ENCODE peak calls at places on chromosomes 11 and 22, in nine cellular contexts. K, S, X, Y, D, W, L, N and O are unnamed samples.

GRCh38 chr11:93032580-93032979 is 63.1 kb downstream of the MTNR1B start:
- DNase-seq in K (no peak), S (no peak), X (no peak), Y (no peak), D (no peak), W (no peak), L (no peak), N (no peak), O (no peak)

GRCh38 chr11:126538071-126538470 is 182.6 kb downstream of the ST3GAL4 start:
- DNase-seq in K (no peak), S (no peak), X (no peak), Y (no peak), D (no peak), W (no peak), L (no peak), N (no peak), O (peak; percentile 30)

GRCh38 chr11:108733479-108734116 is 68.7 kb downstream of the DDX10 start:
- DNase-seq in K (peak; percentile 36), S (no peak), X (peak; percentile 47), Y (no peak), D (no peak), W (no peak), L (peak; percentile 58), N (no peak), O (peak; percentile 82)

GRCh38 chr11:61080986-61081590 is 21.2 kb upstream of the CD5 start:
- DNase-seq in K (no peak), S (no peak), X (no peak), Y (no peak), D (no peak), W (no peak), L (no peak), N (no peak), O (no peak)

GRCh38 chr11:84089072-84090057 is 803.2 kb upstream of the CCDC90B start:
- DNase-seq in K (no peak), S (peak; percentile 31), X (peak; percentile 26), Y (no peak), D (no peak), W (no peak), L (peak; percentile 11), N (no peak), O (peak; percentile 72)

GRCh38 chr22:31123292-31123602 is 481 bp downstream of the INPP5J start:
- DNase-seq in K (no peak), S (no peak), X (no peak), Y (no peak), D (no peak), W (no peak), L (no peak), N (no peak), O (no peak)

GRCh38 chr11:5620606-5621521 is 3.9 kb upstream of the TRIM34 start:
- DNase-seq in K (peak; percentile 65), S (peak; percentile 11), X (peak; percentile 87), Y (no peak), D (no peak), W (no peak), L (peak; percentile 82), N (no peak), O (no peak)

GRCh38 chr11:64763804-64764611 is 4.2 kb upstream of the PYGM start:
- DNase-seq in K (no peak), S (peak; percentile 53), X (no peak), Y (peak; percentile 43), D (no peak), W (peak; percentile 85), L (no peak), N (peak; percentile 95), O (no peak)

GRCh38 chr22:48576333-48577013 is 1251.2 kb downstream of the BRD1 start:
- DNase-seq in K (no peak), S (peak; percentile 55), X (no peak), Y (peak; percentile 88), D (no peak), W (no peak), L (no peak), N (no peak), O (peak; percentile 66)

GRCh38 chr22:48574776-48575566 is 1252.7 kb downstream of the BRD1 start:
- DNase-seq in K (peak; percentile 25), S (peak; percentile 79), X (no peak), Y (peak; percentile 92), D (no peak), W (no peak), L (peak; percentile 3), N (peak; percentile 72), O (peak; percentile 87)

GRCh38 chr22:48577691-48578090 is 1250.0 kb downstream of the BRD1 start:
- DNase-seq in K (no peak), S (no peak), X (no peak), Y (no peak), D (no peak), W (no peak), L (no peak), N (no peak), O (no peak)

GRCh38 chr22:48577014-48577690 is 1250.5 kb downstream of the BRD1 start:
- DNase-seq in K (no peak), S (peak; percentile 12), X (no peak), Y (peak; percentile 40), D (no peak), W (no peak), L (no peak), N (no peak), O (peak; percentile 56)

DNA sequence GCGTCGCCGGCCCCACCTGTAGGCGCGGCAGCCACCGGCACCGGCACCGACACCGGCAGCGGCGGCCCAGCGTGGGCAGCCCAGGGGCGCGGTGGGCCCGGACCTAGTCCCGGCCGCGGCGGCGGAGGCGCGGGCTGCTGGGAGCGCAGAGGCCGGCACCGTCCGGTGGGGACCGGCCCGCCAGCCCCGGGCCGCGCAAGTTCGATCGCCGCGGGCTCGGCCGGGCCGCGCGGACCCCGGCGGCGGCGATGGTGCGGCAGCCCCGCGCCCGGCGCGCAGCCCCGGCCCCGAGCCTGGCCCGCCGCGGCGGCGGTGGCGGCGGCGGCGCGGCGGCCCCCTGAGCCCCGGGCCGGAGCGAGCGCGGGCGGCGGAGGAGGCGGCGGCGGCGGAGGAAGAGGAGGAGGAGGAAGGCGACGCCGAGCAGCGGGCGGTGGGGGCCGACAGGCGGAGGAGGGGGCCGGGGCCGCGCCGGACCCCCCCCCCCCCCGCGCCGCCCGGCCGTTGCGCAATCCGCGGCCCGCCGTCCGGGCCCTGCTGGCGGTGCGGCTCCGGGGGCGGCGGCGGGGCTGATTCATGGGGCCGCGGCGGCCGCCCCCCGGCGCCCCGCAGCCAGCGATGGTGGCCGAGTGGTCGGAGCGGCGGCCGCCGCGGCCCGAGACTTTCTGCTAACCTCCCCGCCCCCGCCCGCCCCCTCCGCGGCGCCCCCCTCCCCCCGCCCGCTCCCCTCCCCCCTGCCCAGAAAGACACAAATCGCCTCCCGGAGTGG is 1251.9 kb downstream of the BRD1 start:
- DNase-seq in K (no peak), S (no peak), X (no peak), Y (peak; percentile 65), D (no peak), W (no peak), L (no peak), N (no peak), O (no peak)
- H3K4me3 ChIP-seq in K (no peak overlapping the region), S (peak overlapping the region; percentile 22), X (no peak overlapping the region), Y (peak overlapping the region; percentile 77), D (peak overlapping the region; percentile 72), W (no peak overlapping the region), L (no peak overlapping the region), N (peak overlapping the region; percentile 42), O (peak overlapping the region; percentile 61)

DNA sequence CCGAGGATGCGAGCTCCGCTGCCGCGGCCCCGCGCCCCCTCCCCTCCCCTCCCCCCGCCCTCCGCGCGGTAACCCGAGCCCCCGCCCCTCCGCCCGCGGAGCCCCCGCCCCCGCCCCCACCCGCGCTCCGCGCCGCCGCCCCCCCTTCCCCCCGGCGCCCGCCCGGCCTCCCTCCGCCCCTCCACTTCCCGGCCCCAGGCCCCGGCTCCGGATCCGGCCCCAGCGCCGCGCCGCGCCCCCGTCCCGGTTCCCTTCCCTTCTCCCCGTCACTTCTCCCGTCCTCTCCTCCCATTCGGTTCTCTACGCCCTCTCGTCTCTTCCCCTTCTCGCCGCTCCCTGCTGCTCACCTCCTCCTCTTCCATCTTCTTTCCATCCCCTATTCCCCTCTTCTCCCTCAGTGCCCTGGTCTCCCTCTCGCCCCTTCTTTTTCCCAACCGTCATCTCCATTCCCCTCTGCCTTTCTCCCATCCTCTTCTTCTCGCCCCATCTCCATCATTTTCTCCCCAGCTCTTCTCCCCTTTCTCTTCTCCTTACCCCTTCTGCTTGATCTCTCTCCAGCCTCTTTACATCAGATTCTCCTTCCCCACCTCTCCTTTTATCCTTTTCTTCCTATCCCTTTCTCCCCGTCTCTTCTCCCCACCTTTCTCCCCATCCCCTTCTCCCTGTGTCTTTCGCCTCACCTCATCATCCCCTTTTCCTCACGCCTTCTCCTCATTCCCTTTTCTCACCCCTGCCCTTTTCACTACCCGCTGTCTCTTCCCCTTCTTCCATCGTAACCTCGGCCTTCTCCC is at the start of gene DCHS1:
- DNase-seq in K (peak; percentile 40), S (peak; percentile 66), X (no peak), Y (peak; percentile 75), D (no peak), W (no peak), L (no peak), N (no peak), O (peak; percentile 7)
- H3K4me3 ChIP-seq in K (peak within 1 kb of the TSS; percentile 46), S (peak within 1 kb of the TSS; percentile 79), X (peak within 1 kb of the TSS; percentile 22), Y (peak within 1 kb of the TSS; percentile 64), D (peak within 1 kb of the TSS; percentile 83), W (peak within 1 kb of the TSS; percentile 43), L (peak within 1 kb of the TSS; percentile 34), N (peak within 1 kb of the TSS; percentile 41), O (peak within 1 kb of the TSS; percentile 51)

DNA sequence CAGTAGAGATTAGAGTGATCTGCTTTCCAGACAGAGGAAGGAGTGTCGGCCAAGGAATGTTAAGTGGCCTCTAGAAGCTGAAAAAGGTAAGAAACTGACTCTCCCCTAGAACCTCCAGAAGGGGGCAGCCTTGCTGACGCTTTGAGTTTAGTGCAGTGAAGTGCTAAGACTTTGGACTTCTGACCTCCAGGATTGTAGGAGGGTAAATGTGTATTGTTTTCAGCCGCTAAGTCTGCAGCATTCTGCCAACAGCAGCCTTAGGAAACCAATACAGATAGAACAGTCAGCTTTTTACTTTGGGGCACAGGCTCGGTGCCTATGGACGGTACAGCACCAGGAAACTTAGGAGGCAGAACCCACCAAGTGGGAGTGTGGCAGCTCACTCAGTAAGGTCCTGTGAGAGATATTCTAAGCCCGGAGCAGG is 3.6 kb upstream of the TBC1D22A start:
- DNase-seq in K (peak; percentile 35), S (peak; percentile 88), X (peak; percentile 81), Y (peak; percentile 72), D (no peak), W (peak; percentile 71), L (peak; percentile 87), N (no peak), O (peak; percentile 74)
- H3K4me3 ChIP-seq in K (no peak overlapping the region), S (no peak overlapping the region), X (no peak overlapping the region), Y (no peak overlapping the region), D (no peak overlapping the region), W (no peak overlapping the region), L (no peak overlapping the region), N (no peak overlapping the region), O (no peak overlapping the region)

GRCh38 chr22:38204784-38205183 is 3.0 kb downstream of the MAFF start:
- DNase-seq in K (no peak), S (no peak), X (no peak), Y (no peak), D (no peak), W (no peak), L (peak; percentile 18), N (no peak), O (no peak)
- H3K4me3 ChIP-seq in K (no peak overlapping the region), S (no peak overlapping the region), X (no peak overlapping the region), Y (no peak overlapping the region), D (peak overlapping the region; percentile 97), W (no peak overlapping the region), L (no peak overlapping the region), N (no peak overlapping the region), O (no peak overlapping the region)